ENCODE peak calls at places on chromosomes 6 and 20, in eight cellular contexts. V, T, P, W, U, E, D and K are unnamed samples.

GRCh38 chr6:142297996-142298753 is 3.6 kb upstream of the ADGRG6 start:
- DNase-seq in U (no peak), E (no peak), P (no peak), D (no peak), V (no peak), T (peak), W (no peak), K (no peak)

GRCh38 chr6:112308476-112308875 is 38.7 kb upstream of the RFPL4B start:
- DNase-seq in D (no peak), V (no peak), P (no peak), U (no peak), E (no peak), W (no peak), T (no peak), K (no peak)

GRCh38 chr6:150276168-150276958 is 92.4 kb upstream of the IYD start:
- DNase-seq in V (no peak), E (no peak), T (no peak), P (no peak), U (no peak), D (no peak), W (no peak), K (no peak)

GRCh38 chr6:154302111-154302752 is 54.4 kb downstream of the IPCEF1 start:
- DNase-seq in P (no peak), V (no peak), E (no peak), T (peak), U (no peak), W (no peak), D (no peak), K (no peak)

GRCh38 chr6:134415681-134416080 is 97.8 kb upstream of the SGK1 start:
- DNase-seq in D (no peak), T (no peak), V (no peak), E (no peak), P (no peak), U (no peak), W (no peak), K (no peak)

GRCh38 chr20:10218536-10219451 is at the start of gene SNAP25:
- DNase-seq in D (peak), V (no peak), U (peak), W (no peak), P (no peak), E (peak), T (peak), K (peak)

GRCh38 chr6:63640062-63640461 is 4.5 kb downstream of the PHF3 start:
- DNase-seq in E (no peak), D (no peak), U (no peak), P (no peak), T (peak), W (no peak), V (no peak), K (no peak)

GRCh38 chr6:119119989-119120388 is 41.5 kb upstream of the FAM184A start:
- DNase-seq in U (no peak), T (peak), D (no peak), W (no peak), E (no peak), P (no peak), V (no peak), K (peak)

GRCh38 chr20:38825901-38826625 is 20.6 kb downstream of the PPP1R16B start:
- DNase-seq in D (no peak), V (no peak), W (no peak), T (peak), P (no peak), U (peak), E (peak), K (no peak)

GRCh38 chr6:112291161-112291762 is 36.9 kb upstream of the LAMA4 start:
- DNase-seq in U (no peak), P (no peak), W (no peak), E (no peak), V (no peak), D (no peak), T (no peak), K (no peak)

GRCh38 chr6:48111143-48111506 is at the start of gene PTCHD4:
- DNase-seq in V (no peak), E (no peak), U (peak), T (peak), W (peak), D (no peak), P (no peak), K (no peak)

GRCh38 chr6:145630598-145630997 is 104.7 kb downstream of the EPM2A start:
- DNase-seq in T (no peak), E (no peak), V (no peak), P (no peak), U (no peak), D (no peak), W (no peak), K (no peak)

GRCh38 chr6:22024004-22024403 is 272.8 kb downstream of the PRL start:
- DNase-seq in V (no peak), W (no peak), U (no peak), D (no peak), P (no peak), T (no peak), E (no peak), K (no peak)
- H3K4me3 ChIP-seq in V (no peak), W (no peak), U (no peak), D (no peak), P (no peak), T (no peak), E (no peak), K (no peak)

GRCh38 chr20:52830598-52830997 is 141.6 kb upstream of the TSHZ2 start:
- DNase-seq in D (no peak), U (no peak), V (no peak), T (no peak), P (no peak), W (no peak), E (no peak), K (no peak)

GRCh38 chr20:52829111-52829510 is 143.0 kb upstream of the TSHZ2 start:
- DNase-seq in D (no peak), T (no peak), E (no peak), U (no peak), V (no peak), W (no peak), P (no peak), K (no peak)

GRCh38 chr20:52828199-52828598 is 144.0 kb upstream of the TSHZ2 start:
- DNase-seq in T (no peak), V (no peak), P (no peak), E (no peak), U (no peak), W (no peak), D (no peak), K (no peak)

GRCh38 chr20:52833901-52834300 is 138.3 kb upstream of the TSHZ2 start:
- DNase-seq in D (no peak), P (no peak), V (no peak), E (no peak), T (no peak), W (no peak), U (no peak), K (no peak)

DNA sequence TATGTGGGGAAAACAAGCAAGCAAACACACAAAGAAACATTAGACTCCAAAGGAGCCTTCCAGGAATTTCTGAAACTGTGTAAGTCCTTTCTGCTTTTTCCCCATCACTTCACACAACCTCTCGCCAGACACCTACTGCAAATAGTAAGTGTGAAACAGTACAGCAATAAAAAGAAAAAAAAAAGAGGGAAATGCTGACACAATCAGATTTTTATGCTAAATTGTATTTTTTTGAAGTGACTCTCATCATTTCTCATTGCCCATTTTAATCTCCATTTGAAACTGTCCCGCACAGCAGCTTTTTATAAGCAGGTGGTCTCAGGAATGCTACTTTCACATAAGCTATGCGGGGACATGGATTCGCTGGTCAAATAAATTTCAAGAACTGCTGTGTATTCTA is 140.0 kb upstream of the TSHZ2 start:
- DNase-seq in T (no peak), V (no peak), E (no peak), U (no peak), P (no peak), W (no peak), D (no peak), K (no peak)
- H3K4me3 ChIP-seq in T (no peak), V (no peak), E (no peak), U (no peak), P (no peak), W (no peak), D (no peak), K (no peak)

GRCh38 chr6:6005467-6006427 is 978 bp downstream of the NRN1 start:
- DNase-seq in P (no peak), V (no peak), D (no peak), W (no peak), E (no peak), U (peak), T (no peak), K (no peak)

GRCh38 chr6:6008648-6009421 is 2.1 kb upstream of the NRN1 start:
- DNase-seq in P (peak), D (no peak), V (no peak), W (peak), E (peak), U (peak), T (peak), K (peak)

GRCh38 chr6:6008114-6008647 is 1.5 kb upstream of the NRN1 start:
- DNase-seq in W (no peak), D (no peak), E (no peak), V (no peak), P (no peak), T (no peak), U (no peak), K (no peak)

GRCh38 chr6:6006428-6007310 is at the start of gene NRN1:
- DNase-seq in D (no peak), W (no peak), V (no peak), E (no peak), T (peak), P (no peak), U (peak), K (no peak)

DNA sequence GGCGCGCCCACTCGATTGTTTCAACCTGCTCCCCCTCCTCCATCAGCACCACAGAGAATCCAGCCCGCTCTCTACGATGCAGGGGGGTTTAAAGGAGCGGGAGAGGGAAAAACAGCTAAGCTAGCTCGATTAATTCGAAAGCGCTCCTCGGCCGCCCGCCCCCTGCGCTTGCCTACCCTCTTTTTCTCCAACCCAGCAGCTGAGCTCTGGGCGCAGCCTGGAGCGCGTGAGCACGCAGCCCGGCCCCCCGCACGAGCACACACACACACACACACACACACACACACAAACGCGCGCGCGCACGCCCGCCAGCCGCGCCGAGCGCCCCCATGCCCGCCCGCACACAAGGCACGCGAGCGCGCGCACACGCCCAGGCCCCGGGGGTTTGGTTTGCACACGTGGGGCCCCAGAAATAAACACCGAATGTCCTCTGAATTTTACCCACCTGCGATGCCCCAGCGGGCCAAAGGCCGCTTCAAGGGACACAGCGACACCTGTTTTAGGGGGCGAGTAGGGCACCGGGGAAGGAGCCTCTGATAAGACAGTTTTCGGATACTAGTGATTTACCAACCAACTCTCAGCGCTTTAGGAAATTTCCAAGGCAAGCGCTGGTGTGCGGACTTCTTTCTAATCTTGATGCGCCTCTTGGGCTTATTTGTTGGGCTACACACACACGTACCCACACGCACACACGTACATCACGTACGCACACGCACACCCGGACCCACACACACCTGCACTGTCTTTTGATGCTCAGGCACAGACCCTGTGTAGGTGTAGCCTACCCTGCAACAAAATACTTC is 787 bp upstream of the NRN1 start:
- DNase-seq in T (no peak), V (no peak), E (peak), U (peak), W (no peak), D (no peak), P (no peak), K (peak)
- H3K4me3 ChIP-seq in T (peak), V (peak), E (peak), U (peak), W (peak), D (peak), P (peak), K (peak)

GRCh38 chr6:31336872-31337496 is 20.0 kb downstream of the HLA-B start:
- DNase-seq in V (no peak), E (no peak), T (no peak), U (no peak), D (no peak), P (no peak), W (no peak), K (no peak)

GRCh38 chr6:31328355-31328960 is 28.5 kb downstream of the HLA-B start:
- DNase-seq in T (no peak), U (no peak), W (no peak), E (no peak), P (no peak), D (no peak), V (no peak), K (no peak)

DNA sequence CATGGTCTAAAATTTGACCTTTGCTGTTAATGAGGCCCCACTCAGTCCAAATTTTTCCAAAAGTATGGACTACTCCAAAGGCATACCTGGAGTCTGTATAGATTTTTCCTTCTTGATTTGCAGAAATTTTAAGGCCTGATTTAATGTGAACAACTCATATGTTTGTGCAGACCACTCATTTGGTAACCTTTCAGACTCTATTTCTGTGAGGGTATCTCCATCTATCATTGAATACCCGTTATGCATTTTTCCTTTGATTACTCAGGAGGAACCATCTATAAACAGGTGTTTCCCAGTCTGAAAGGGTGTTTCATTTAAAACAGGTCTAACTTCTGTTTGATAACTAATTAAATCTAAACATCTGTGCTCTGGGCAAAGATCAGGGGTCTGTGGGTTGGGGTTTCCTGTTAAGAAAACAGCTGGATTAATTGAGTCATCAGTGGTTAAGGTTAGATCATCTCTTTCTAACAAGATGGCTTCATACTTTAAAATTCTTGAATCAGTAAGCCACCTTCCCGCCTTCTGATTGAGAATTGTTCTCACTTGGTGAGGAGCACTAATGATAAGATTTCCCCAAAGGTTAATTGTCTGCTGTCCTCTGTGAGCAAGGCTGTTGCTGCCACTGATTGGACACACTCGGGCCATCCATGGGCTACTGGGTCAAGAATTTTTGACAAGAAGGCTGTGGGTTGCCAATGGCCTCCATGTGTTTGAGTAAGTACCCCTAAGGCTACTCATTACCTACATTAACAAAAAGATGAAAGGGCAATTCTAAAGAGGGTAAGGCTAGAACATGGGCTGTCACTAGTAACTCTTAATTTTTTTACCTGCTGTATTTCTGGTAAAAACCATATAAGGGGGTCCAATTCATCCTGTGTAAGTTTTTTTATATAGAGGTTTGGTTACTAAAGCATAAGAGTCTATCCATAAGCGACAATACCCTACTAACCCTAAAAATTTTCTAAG is 24.1 kb downstream of the HLA-B start:
- DNase-seq in E (no peak), V (no peak), W (no peak), U (no peak), D (peak), P (no peak), T (no peak), K (no peak)
- H3K4me3 ChIP-seq in E (no peak), V (no peak), W (no peak), U (no peak), D (no peak), P (no peak), T (no peak), K (no peak)

GRCh38 chr6:41426438-41426851 is 91.0 kb downstream of the NCR2 start:
- DNase-seq in V (no peak), T (peak), P (no peak), D (no peak), W (no peak), E (no peak), U (peak), K (no peak)
- H3K4me3 ChIP-seq in V (no peak), T (peak), P (no peak), D (no peak), W (no peak), E (no peak), U (peak), K (peak)

GRCh38 chr6:124994648-124995047 is 32.4 kb downstream of the RNF217 start:
- DNase-seq in V (no peak), D (no peak), U (no peak), T (no peak), E (no peak), P (no peak), W (no peak), K (no peak)
- H3K4me3 ChIP-seq in V (no peak), D (no peak), U (no peak), T (no peak), E (no peak), P (no peak), W (no peak), K (no peak)

DNA sequence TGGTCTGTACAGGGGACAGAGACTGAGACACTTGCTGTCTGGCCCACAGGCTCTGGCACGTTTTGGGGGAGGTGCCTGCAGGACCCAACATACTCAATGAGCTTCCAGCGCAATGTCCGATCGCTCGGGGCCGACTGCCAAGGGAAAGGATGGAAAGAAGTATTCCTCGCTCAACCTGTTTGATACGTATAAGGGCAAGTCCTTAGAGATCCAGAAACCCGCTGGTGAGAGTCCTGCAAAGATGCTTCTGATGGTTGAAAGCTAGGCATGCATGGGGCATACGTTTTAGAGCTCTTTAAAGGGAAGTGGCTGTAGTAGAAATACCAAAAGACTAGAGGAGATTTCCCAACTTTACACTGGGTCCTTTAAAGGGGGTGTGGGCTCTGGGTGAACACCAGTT is 2.2 kb downstream of the PRRC2A start:
- DNase-seq in D (no peak), T (no peak), E (no peak), W (peak), U (no peak), V (no peak), P (peak), K (no peak)
- H3K4me3 ChIP-seq in D (no peak), T (peak), E (peak), W (no peak), U (peak), V (peak), P (no peak), K (no peak)

GRCh38 chr6:148324297-148325007 is 18.2 kb upstream of the SASH1 start:
- DNase-seq in T (no peak), W (no peak), V (no peak), P (peak), U (no peak), E (no peak), D (no peak), K (no peak)

GRCh38 chr6:148332088-148332487 is 10.6 kb upstream of the SASH1 start:
- DNase-seq in D (no peak), U (no peak), T (no peak), E (no peak), W (no peak), V (no peak), P (no peak), K (no peak)

GRCh38 chr6:148329568-148330299 is 12.9 kb upstream of the SASH1 start:
- DNase-seq in P (no peak), E (no peak), T (peak), U (no peak), D (no peak), V (no peak), W (no peak), K (no peak)

GRCh38 chr6:148325316-148326068 is 17.1 kb upstream of the SASH1 start:
- DNase-seq in T (no peak), V (no peak), E (no peak), U (no peak), P (no peak), W (no peak), D (no peak), K (no peak)

DNA sequence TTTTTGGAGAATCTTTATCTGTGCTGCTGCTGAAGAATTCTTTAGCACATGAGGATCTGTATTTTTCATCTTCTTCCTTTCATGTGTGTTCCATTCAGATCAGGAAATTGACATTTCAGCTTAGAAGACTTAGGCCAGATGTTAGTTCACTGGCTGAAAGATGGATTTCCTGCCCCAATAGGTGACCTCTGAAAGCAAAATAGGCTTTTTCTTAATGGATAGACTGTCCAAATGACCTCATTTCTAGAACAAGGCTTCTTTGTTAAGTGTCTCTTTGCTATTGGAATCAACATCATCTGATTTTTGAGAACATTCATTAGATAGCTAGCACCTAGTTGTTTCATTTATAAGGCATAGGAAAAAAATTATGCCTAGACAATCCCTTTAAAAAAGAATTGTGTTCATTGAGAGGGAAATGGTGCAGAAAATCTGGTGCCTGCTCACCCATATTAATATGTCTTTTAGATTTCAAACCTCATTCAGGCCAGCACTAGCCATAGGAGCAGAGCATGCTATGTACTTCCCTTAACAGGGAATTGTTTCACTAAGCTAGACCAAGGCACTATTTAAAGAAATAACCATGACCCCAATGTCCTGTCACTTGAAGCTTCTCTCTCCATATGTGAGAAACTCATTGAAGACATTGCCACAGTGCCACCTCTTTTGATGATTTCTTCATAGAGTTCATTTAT is 13.6 kb upstream of the SASH1 start:
- DNase-seq in V (no peak), D (no peak), W (no peak), P (no peak), T (no peak), E (no peak), U (no peak), K (no peak)
- H3K4me3 ChIP-seq in V (no peak), D (no peak), W (no peak), P (no peak), T (no peak), E (no peak), U (no peak), K (no peak)

GRCh38 chr6:13013681-13014550 is 297.3 kb downstream of the PHACTR1 start:
- DNase-seq in V (no peak), E (no peak), D (no peak), W (no peak), T (peak), P (peak), U (peak), K (no peak)
- H3K4me3 ChIP-seq in V (peak), E (peak), D (no peak), W (peak), T (peak), P (peak), U (peak), K (peak)